ENCODE peak calls at places on chromosome 13, in four cellular contexts. L, I, A and G are unnamed samples.

GRCh38 chr13:99374994-99375805 is 68.0 kb upstream of the GPR183 start:
- DNase-seq in A (no peak), I (no peak), L (no peak), G (no peak)

GRCh38 chr13:66375756-66376155 is 854.4 kb downstream of the PCDH9 start:
- DNase-seq in A (no peak), I (no peak), L (no peak), G (no peak)

GRCh38 chr13:50015263-50015662 is at the start of gene KCNRG:
- DNase-seq in A (no peak), I (no peak), L (peak; percentile 51), G (no peak)

GRCh38 chr13:36837354-36838092 is 18.5 kb downstream of the RFXAP start:
- DNase-seq in A (no peak), I (no peak), L (no peak), G (no peak)

GRCh38 chr13:85241045-85241444 is 558.2 kb downstream of the SLITRK6 start:
- DNase-seq in A (no peak), I (peak; percentile 5), L (peak; percentile 48), G (no peak)

GRCh38 chr13:71922191-71922590 is 55.2 kb upstream of the DACH1 start:
- DNase-seq in I (no peak), A (no peak), L (no peak), G (peak; percentile 28)

GRCh38 chr13:111272117-111272516 is 48.3 kb upstream of the TEX29 start:
- DNase-seq in A (no peak), I (no peak), L (no peak), G (no peak)

GRCh38 chr13:75359266-75359665 is 122.7 kb downstream of the TBC1D4 start:
- DNase-seq in I (peak; percentile 93), L (peak; percentile 85), A (no peak), G (peak; percentile 23)

GRCh38 chr13:73984949-73985691 is 149.1 kb downstream of the KLF12 start:
- DNase-seq in L (peak; percentile 68), I (no peak), A (peak; percentile 59), G (no peak)

GRCh38 chr13:101552286-101552685 is 99.8 kb downstream of the ITGBL1 start:
- DNase-seq in L (no peak), I (no peak), A (no peak), G (no peak)